ENCODE peak calls at places on chromosomes 16 and 17, in ten cellular contexts. A, G, N, T, F, D, M, R, U and C are unnamed samples.

GRCh38 chr17:41775394-41776226 is 10.9 kb downstream of the JUP start:
- DNase-seq in N (no peak), D (no peak), T (no peak), F (no peak), A (no peak), G (no peak), M (no peak), U (peak), R (no peak), C (no peak)

GRCh38 chr17:58337600-58338453 is 9.2 kb upstream of the TSPOAP1 start:
- DNase-seq in U (no peak), M (peak), A (peak), N (peak), F (peak), T (peak), G (peak), D (peak), R (peak), C (no peak)

GRCh38 chr16:69040144-69040909 is 65.1 kb upstream of the HAS3 start:
- DNase-seq in D (no peak), F (no peak), U (peak), G (no peak), R (peak), M (peak), A (no peak), N (no peak), T (no peak), C (no peak)

GRCh38 chr16:53176434-53176833 is 121.6 kb downstream of the CHD9 start:
- DNase-seq in A (no peak), N (no peak), F (no peak), G (no peak), M (no peak), R (no peak), D (no peak), U (no peak), T (no peak), C (no peak)

GRCh38 chr16:28082624-28083023 is 19.1 kb upstream of the GSG1L start:
- DNase-seq in N (no peak), M (no peak), D (no peak), F (no peak), U (no peak), A (no peak), T (no peak), R (no peak), G (no peak), C (no peak)

GRCh38 chr16:3190949-3191353 is 2.9 kb downstream of the OR1F1 start:
- DNase-seq in U (peak), R (no peak), G (no peak), A (no peak), N (no peak), F (no peak), D (no peak), M (peak), T (no peak), C (no peak)

GRCh38 chr16:86044881-86045600 is 146.1 kb downstream of the IRF8 start:
- DNase-seq in G (no peak), A (no peak), D (peak), T (no peak), M (no peak), F (no peak), N (peak), U (no peak), R (no peak), C (no peak)

GRCh38 chr17:82812601-82813000 is 27.2 kb downstream of the ZNF750 start:
- DNase-seq in R (no peak), A (no peak), M (no peak), F (peak), D (no peak), N (no peak), U (no peak), G (no peak), T (no peak), C (no peak)

GRCh38 chr17:63382826-63383225 is 63.3 kb downstream of the CYB561 start:
- DNase-seq in A (no peak), U (no peak), T (no peak), F (no peak), G (no peak), N (no peak), R (peak), D (no peak), M (peak), C (no peak)

GRCh38 chr17:21458036-21458435 is 81.9 kb downstream of the KCNJ12 start:
- DNase-seq in N (no peak), R (no peak), U (no peak), M (no peak), G (no peak), F (no peak), T (no peak), A (no peak), D (no peak), C (no peak)

DNA sequence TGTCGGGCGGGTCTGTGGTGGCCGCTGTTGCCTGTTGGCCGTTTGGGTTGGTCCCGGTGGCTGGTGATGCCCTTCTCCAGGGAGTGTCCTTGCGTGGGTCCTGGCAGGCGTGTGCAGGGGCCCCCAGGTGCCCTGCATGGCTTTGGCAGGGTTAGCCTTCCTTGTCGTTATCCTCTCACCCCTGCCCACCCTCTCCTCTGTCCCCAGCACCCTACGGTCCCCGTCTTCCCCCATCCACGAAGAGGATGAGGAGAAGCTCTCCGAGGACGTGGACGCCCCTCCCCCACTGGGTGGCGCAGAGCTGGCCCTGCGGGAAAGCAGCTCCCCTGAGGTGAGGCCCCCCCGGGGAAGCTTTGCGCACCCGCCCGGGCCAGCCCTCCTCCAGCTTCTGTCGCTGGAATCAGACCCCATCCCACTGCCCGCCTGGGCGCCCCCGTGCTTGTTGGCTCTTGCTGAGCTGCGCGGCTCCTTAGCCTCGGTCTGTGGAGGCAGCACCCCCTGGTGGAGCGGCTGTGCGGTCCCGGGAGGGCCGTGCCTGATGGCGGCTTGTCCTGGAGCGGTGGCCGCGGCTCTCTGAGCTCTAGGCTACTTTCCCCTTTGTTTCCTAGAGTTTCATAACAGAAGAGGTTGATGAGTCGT is 10.6 kb upstream of the NUDT16L1 start:
- DNase-seq in U (peak), T (no peak), M (peak), F (peak), A (no peak), D (peak), R (peak), N (no peak), G (no peak), C (no peak)
- TF ChIP-seq CTCF in U (peak), T (no peak), M (peak), F (peak), A (no peak), D (peak), R (peak), N (no peak), G (no peak), C (peak)

GRCh38 chr17:8186787-8187516 is 3.0 kb downstream of the BORCS6 start:
- DNase-seq in D (peak), N (peak), M (peak), T (peak), G (peak), R (peak), F (peak), U (peak), A (peak), C (peak)
- H3K4me3 ChIP-seq in D (peak), N (peak), M (peak), T (peak), G (peak), R (peak), F (peak), U (peak), A (peak), C (peak)

GRCh38 chr17:3845361-3845753 is 689 bp downstream of the NCBP3 start:
- DNase-seq in N (peak), D (no peak), M (peak), U (no peak), A (no peak), F (no peak), G (no peak), R (no peak), T (peak), C (no peak)

GRCh38 chr17:3845754-3846738 is at the start of gene NCBP3:
- DNase-seq in R (peak), F (peak), T (peak), M (peak), N (peak), G (peak), D (peak), U (peak), A (peak), C (peak)

GRCh38 chr17:3846739-3847670 is 959 bp upstream of the NCBP3 start:
- DNase-seq in M (no peak), G (no peak), R (no peak), A (no peak), F (peak), D (no peak), N (no peak), U (no peak), T (no peak), C (no peak)

GRCh38 chr17:3848229-3848628 is 2.2 kb upstream of the NCBP3 start:
- DNase-seq in R (no peak), G (no peak), T (no peak), M (no peak), U (no peak), A (no peak), D (no peak), N (no peak), F (no peak), C (no peak)

DNA sequence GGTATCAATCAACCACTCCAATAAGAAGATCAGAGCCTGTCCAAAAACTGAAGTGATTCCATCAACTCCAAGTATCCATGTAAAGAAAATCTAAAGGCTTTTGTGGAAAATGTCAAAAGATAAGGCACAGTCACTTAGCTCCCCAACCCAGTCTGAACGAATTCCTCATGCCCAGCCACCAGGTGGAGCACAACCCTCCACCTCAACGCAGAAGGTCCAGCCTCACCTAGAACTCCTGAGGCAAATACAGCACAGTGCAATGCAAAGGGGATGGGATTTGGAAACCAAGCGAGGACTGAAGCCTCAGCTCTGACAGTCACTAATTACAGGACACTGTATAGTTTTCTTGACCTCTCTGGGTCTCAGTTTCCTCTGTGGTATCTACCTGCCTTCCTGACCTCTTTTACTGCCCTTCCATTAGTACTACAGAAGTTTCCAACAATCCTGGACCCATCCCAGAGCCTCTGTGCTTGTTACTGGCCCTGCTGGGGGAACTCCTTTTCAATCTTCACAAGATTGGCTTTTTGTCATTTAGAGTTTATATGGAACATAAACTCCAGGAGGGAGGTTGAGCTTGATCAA is 2.0 kb downstream of the NCBP3 start:
- DNase-seq in U (peak), N (peak), T (no peak), F (no peak), M (peak), A (no peak), D (no peak), G (no peak), R (no peak), C (no peak)
- TF ChIP-seq CTCF in U (peak), N (peak), T (peak), F (peak), M (peak), A (peak), D (peak), G (no peak), R (peak), C (peak)

DNA sequence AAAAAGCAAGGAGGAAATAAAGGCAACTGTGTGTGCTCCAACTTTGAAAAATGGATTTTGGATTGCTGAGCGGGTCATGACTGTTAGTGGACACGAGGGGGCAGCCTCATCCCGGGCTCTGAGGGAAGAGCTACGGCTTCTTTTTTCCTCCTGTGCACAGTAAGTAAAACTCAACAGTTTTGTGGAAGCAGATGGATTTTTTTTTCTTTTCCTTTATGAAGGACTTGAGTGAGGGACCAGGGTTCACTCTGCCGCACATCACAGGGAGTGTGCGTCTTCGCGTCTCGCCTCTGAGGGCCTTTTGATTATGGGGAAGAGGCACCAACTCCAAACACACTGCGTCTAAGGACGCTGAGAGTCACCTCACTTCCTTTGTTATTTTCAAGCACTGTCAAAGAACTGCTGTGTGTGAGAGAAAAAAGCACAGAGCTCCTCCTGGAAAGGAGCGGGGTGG is 80.3 kb upstream of the GOT2 start:
- DNase-seq in R (peak), M (peak), T (no peak), N (peak), D (peak), A (no peak), U (peak), F (no peak), G (no peak), C (no peak)
- H3K4me3 ChIP-seq in R (peak), M (peak), T (no peak), N (no peak), D (peak), A (no peak), U (peak), F (no peak), G (no peak), C (no peak)

DNA sequence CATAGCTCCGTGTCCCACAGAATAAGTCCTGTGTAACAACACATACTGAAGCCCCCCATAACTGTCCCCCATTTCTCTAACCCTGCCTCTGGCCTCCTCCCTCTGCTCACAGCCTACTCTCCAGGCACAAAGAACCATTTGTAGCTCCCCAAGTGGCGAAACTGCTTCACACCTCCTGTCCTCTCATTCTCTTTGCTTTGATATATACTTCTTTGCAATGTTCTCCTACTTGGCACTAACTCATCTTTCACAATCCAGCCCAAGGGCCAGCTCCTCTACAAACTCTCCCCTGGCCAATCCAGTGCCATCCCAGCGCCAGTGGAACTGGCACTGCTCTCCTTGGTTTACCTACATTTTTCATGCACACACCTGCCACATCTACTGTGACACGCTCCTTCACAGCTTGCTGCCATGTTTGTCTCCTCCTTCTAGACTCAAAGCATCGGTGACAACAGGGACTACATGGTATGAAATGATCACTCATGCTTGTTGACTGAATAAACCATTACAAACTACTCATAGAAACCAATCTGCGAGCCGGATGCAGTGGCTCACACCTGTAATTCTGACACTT is 12.8 kb downstream of the CYTH1 start:
- DNase-seq in N (no peak), T (no peak), R (no peak), U (no peak), G (no peak), A (no peak), D (no peak), F (no peak), M (peak), C (no peak)
- TF ChIP-seq CTCF in N (peak), T (peak), R (no peak), U (no peak), G (no peak), A (peak), D (peak), F (no peak), M (no peak), C (no peak)

GRCh38 chr17:16066125-16066524 is 66.5 kb downstream of the TTC19 start:
- DNase-seq in R (no peak), N (no peak), T (no peak), M (no peak), U (no peak), D (no peak), F (no peak), A (no peak), G (no peak), C (no peak)
- H3K4me3 ChIP-seq in R (no peak), N (no peak), T (no peak), M (no peak), U (no peak), D (no peak), F (no peak), A (no peak), G (no peak), C (no peak)

GRCh38 chr17:39082482-39082881 is 69.0 kb downstream of the PLXDC1 start:
- DNase-seq in T (no peak), G (no peak), A (no peak), F (no peak), N (no peak), U (no peak), R (peak), M (peak), D (no peak), C (no peak)

GRCh38 chr17:39083270-39083669 is 68.2 kb downstream of the PLXDC1 start:
- DNase-seq in A (no peak), G (no peak), T (no peak), R (no peak), M (no peak), N (no peak), D (no peak), U (no peak), F (no peak), C (no peak)

GRCh38 chr17:39081851-39082250 is 69.6 kb downstream of the PLXDC1 start:
- DNase-seq in R (no peak), G (no peak), M (no peak), U (no peak), T (no peak), A (no peak), N (no peak), F (no peak), D (no peak), C (no peak)

GRCh38 chr17:39080416-39081179 is 70.8 kb downstream of the PLXDC1 start:
- DNase-seq in U (no peak), N (no peak), D (no peak), M (peak), T (no peak), F (no peak), A (no peak), R (peak), G (no peak), C (no peak)

GRCh38 chr17:39084558-39084957 is 66.9 kb downstream of the PLXDC1 start:
- DNase-seq in R (no peak), M (no peak), D (no peak), U (no peak), T (no peak), A (no peak), N (no peak), F (no peak), G (no peak), C (no peak)
- TF ChIP-seq CTCF in R (no peak), M (no peak), D (no peak), U (no peak), T (no peak), A (no peak), N (no peak), F (no peak), G (no peak), C (no peak)

GRCh38 chr17:45240905-45241314 is 19.2 kb downstream of the FMNL1 start:
- DNase-seq in U (no peak), G (no peak), A (no peak), N (no peak), T (no peak), M (no peak), F (peak), R (no peak), D (no peak), C (no peak)
- H3K4me3 ChIP-seq in U (no peak), G (no peak), A (no peak), N (no peak), T (no peak), M (peak), F (peak), R (no peak), D (peak), C (peak)

DNA sequence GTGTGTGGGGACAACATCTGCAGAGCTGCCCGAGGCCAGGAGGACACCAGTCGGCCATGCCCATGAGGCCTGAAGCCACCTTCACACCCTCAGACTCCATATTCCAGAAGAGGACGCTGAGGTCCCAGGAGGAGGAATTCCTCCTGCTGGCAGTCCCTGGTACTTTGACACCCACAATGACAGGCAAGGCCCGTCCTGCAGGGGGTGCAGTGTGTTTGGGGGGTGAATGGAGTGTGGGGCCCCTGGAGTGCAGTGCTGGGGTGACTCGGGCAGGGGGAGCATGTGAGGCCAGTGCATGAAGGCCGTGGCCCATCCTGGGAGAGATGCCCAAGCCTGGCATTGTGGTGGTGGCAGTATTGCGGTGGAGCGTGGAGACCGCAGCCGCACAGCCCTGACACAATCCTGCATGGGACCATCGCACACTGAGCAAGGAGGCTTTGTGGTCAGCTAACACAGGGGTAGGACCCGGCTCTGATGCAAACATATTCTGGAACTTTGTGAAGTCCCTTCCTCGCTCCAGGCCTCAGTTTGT is 52.2 kb downstream of the ZDHHC7 start:
- DNase-seq in T (no peak), G (no peak), A (no peak), M (no peak), D (no peak), R (no peak), U (peak), F (peak), N (no peak), C (no peak)
- TF ChIP-seq CTCF in T (peak), G (no peak), A (peak), M (no peak), D (peak), R (peak), U (peak), F (no peak), N (peak), C (no peak)

GRCh38 chr16:89602273-89602951 is 11.0 kb upstream of the DPEP1 start:
- DNase-seq in A (no peak), N (no peak), D (no peak), M (peak), F (no peak), T (no peak), U (peak), G (no peak), R (peak), C (no peak)
- H3K4me3 ChIP-seq in A (no peak), N (no peak), D (no peak), M (no peak), F (no peak), T (no peak), U (no peak), G (no peak), R (no peak), C (no peak)